ENCODE peak calls at places on chromosomes 4 and X, in five cellular contexts. Q is AG08396, G is SK-N-DZ, I is AG09309, E is kidney epithelial cell. M is an unnamed sample.
A peak's percentile ranks its signal among the peaks of the same experiment; 100 is the strongest.

GRCh38 chr4:150010525-150011126 is 67.6 kb upstream of the DCLK2 start:
- DNase-seq in Q (peak; percentile 33), I (no peak), E (no peak), G (peak; percentile 72), M (peak; percentile 50)

GRCh38 chr4:76943790-76944189 is 5.8 kb upstream of the SEPTIN11 start:
- DNase-seq in E (no peak), Q (no peak), G (no peak), I (no peak), M (no peak)

GRCh38 chr4:174928174-174928573 is 10.0 kb downstream of the ADAM29 start:
- DNase-seq in Q (no peak), I (no peak), G (no peak), E (no peak), M (no peak)

GRCh38 chr4:3362431-3363287 is 69.8 kb downstream of the RGS12 start:
- DNase-seq in E (no peak), Q (no peak), G (no peak), I (no peak), M (no peak)

GRCh38 chrX:24387724-24388123 is 27.3 kb downstream of the SUPT20HL1 start:
- DNase-seq in Q (no peak), E (no peak), I (no peak), G (no peak), M (no peak)

GRCh38 chrX:109475174-109475891 is 6.6 kb downstream of the GUCY2F start:
- DNase-seq in I (no peak), Q (peak; percentile 44), E (no peak), G (peak; percentile 20), M (peak; percentile 9)

GRCh38 chrX:136525738-136526606 is 6.0 kb upstream of the VGLL1 start:
- DNase-seq in E (peak; percentile 34), Q (peak; percentile 61), G (no peak), I (peak; percentile 68), M (peak; percentile 89)

GRCh38 chrX:67408423-67409079 is 135.3 kb upstream of the AR start:
- DNase-seq in G (no peak), E (no peak), I (no peak), Q (no peak), M (no peak)

GRCh38 chrX:48558270-48558669 is 16.0 kb upstream of the RBM3 start:
- DNase-seq in G (no peak), I (peak; percentile 45), E (no peak), Q (peak; percentile 57), M (peak; percentile 45)

GRCh38 chr4:66000500-66001117 is 330.3 kb upstream of the EPHA5 start:
- DNase-seq in I (no peak), G (peak; percentile 1), Q (no peak), E (no peak), M (no peak)

GRCh38 chr4:11471613-11472012 is 42.9 kb upstream of the HS3ST1 start:
- DNase-seq in G (no peak), Q (no peak), E (no peak), I (no peak), M (no peak)

GRCh38 chr4:181822005-181822375 is 421.2 kb upstream of the TENM3 start:
- DNase-seq in E (no peak), G (peak; percentile 15), I (no peak), Q (no peak), M (no peak)

GRCh38 chr4:8393593-8394038 is 46.9 kb downstream of the ACOX3 start:
- DNase-seq in E (peak; percentile 95), I (peak; percentile 98), G (peak; percentile 14), Q (peak; percentile 95), M (peak; percentile 88)

GRCh38 chr4:165502919-165503907 is 124.4 kb downstream of the CPE start:
- DNase-seq in G (no peak), I (no peak), E (no peak), Q (no peak), M (peak; percentile 76)

GRCh38 chrX:9940397-9940796 is 26.8 kb upstream of the CLDN34 start:
- DNase-seq in Q (peak; percentile 31), I (no peak), G (peak; percentile 2), E (peak; percentile 84), M (no peak)

GRCh38 chrX:105822138-105823091 is at the start of gene NRK:
- DNase-seq in G (no peak), Q (no peak), I (no peak), E (no peak), M (no peak)

GRCh38 chrX:30888526-30889146 is 418 bp downstream of the TAB3 start:
- DNase-seq in Q (peak; percentile 35), G (peak; percentile 6), I (no peak), E (no peak), M (no peak)

GRCh38 chrX:72021975-72022374 is 109.7 kb downstream of the RTL5 start:
- DNase-seq in G (no peak), E (no peak), Q (no peak), I (no peak), M (no peak)

GRCh38 chrX:42437211-42437610 is 340.8 kb downstream of the PPP1R2C start:
- DNase-seq in G (no peak), E (no peak), Q (no peak), I (no peak), M (no peak)

GRCh38 chr4:2637956-2638552 is 101.6 kb downstream of the FAM193A start:
- DNase-seq in I (no peak), Q (no peak), E (no peak), G (no peak), M (no peak)

GRCh38 chr4:11496313-11496956 is 67.7 kb upstream of the HS3ST1 start:
- DNase-seq in I (no peak), Q (no peak), E (no peak), G (no peak), M (no peak)

GRCh38 chr4:168805341-168805740 is 204.7 kb downstream of the CBR4 start:
- DNase-seq in G (no peak), Q (no peak), E (no peak), I (no peak), M (no peak)

GRCh38 chrX:136168929-136169735 is 21.8 kb downstream of the FHL1 start:
- DNase-seq in E (peak; percentile 61), Q (peak; percentile 79), G (peak; percentile 51), I (peak; percentile 84), M (peak; percentile 94)

GRCh38 chr4:163556169-163556568 is 61.7 kb downstream of the TMA16 start:
- DNase-seq in Q (no peak), E (no peak), I (no peak), G (no peak), M (no peak)

GRCh38 chrX:116378961-116379360 is 57.4 kb upstream of the SLC6A14 start:
- DNase-seq in E (no peak), G (no peak), Q (no peak), I (no peak), M (no peak)

GRCh38 chr4:15956179-15956850 is 6.7 kb downstream of the FGFBP2 start:
- DNase-seq in G (peak; percentile 66), I (peak; percentile 4), Q (peak; percentile 73), E (no peak), M (peak; percentile 36)

GRCh38 chr4:176238819-176239218 is 30.2 kb downstream of the ASB5 start:
- DNase-seq in E (no peak), G (no peak), Q (no peak), I (peak; percentile 34), M (no peak)

GRCh38 chr4:2341261-2341841 is 77.1 kb downstream of the ZFYVE28 start:
- DNase-seq in I (no peak), Q (no peak), E (no peak), G (no peak), M (no peak)

GRCh38 chr4:154314248-154314647 is 177.4 kb downstream of the DCHS2 start:
- DNase-seq in Q (no peak), G (no peak), I (peak; percentile 29), E (no peak), M (no peak)

GRCh38 chr4:176187610-176188009 is 7.8 kb downstream of the SPATA4 start:
- DNase-seq in I (no peak), E (no peak), G (no peak), Q (peak; percentile 9), M (no peak)

GRCh38 chr4:6222761-6223292 is 22.5 kb upstream of the JAKMIP1 start:
- DNase-seq in G (peak; percentile 78), Q (no peak), I (no peak), E (no peak), M (no peak)

GRCh38 chr4:31983677-31984076 is 1263.5 kb downstream of the PCDH7 start:
- DNase-seq in E (no peak), G (no peak), I (no peak), Q (no peak), M (no peak)

GRCh38 chr4:100936676-100937390 is 410.5 kb downstream of the PPP3CA start:
- DNase-seq in E (no peak), G (no peak), Q (no peak), I (no peak), M (no peak)

GRCh38 chrX:7941390-7942042 is 14.3 kb upstream of the PNPLA4 start:
- DNase-seq in I (no peak), G (peak; percentile 52), Q (peak; percentile 9), E (no peak), M (no peak)

M was measured in fibroblast of the conjunctiva.